ENCODE peak calls at places on chromosomes 13 and 19, in seven cellular contexts. B, L, R, K, U, C and V are unnamed samples.

GRCh38 chr13:47146136-47146535 is 249.3 kb upstream of the HTR2A start:
- DNase-seq in C (peak; percentile 89), R (no peak), B (no peak), K (no peak), L (no peak), U (peak; percentile 58), V (peak; percentile 20)

GRCh38 chr19:39163621-39164020 is 33.1 kb upstream of the NCCRP1 start:
- DNase-seq in L (no peak), K (no peak), R (no peak), B (no peak), C (no peak), U (no peak), V (no peak)

GRCh38 chr13:20258963-20259288 is 26.8 kb upstream of the GJB6 start:
- DNase-seq in R (no peak), L (no peak), C (no peak), K (no peak), U (no peak), B (no peak), V (no peak)

GRCh38 chr13:95485045-95485517 is 67.4 kb upstream of the CLDN10 start:
- DNase-seq in C (peak; percentile 42), B (no peak), K (no peak), L (peak; percentile 45), U (peak; percentile 27), R (no peak), V (peak; percentile 60)

GRCh38 chr13:111929036-111929616 is 137.8 kb upstream of the SOX1 start:
- DNase-seq in R (no peak), U (no peak), L (no peak), C (no peak), B (no peak), K (peak; percentile 66), V (no peak)

GRCh38 chr13:62875118-62875640 is 1459.5 kb upstream of the PCDH20 start:
- DNase-seq in U (peak; percentile 2), C (no peak), R (no peak), K (no peak), L (no peak), B (no peak), V (no peak)

GRCh38 chr19:45117167-45117594 is 24.2 kb downstream of the PPP1R37 start:
- DNase-seq in B (no peak), L (no peak), C (peak; percentile 20), R (peak; percentile 45), K (no peak), U (no peak), V (no peak)

GRCh38 chr13:71935166-71935840 is 68.3 kb upstream of the DACH1 start:
- DNase-seq in K (no peak), U (no peak), B (no peak), L (peak; percentile 78), C (no peak), R (no peak), V (peak; percentile 89)

GRCh38 chr19:53521373-53522202 is 16.4 kb upstream of the ZNF331 start:
- DNase-seq in U (peak; percentile 12), L (no peak), C (no peak), K (no peak), R (no peak), B (no peak), V (no peak)

GRCh38 chr13:23510979-23511735 is 59.1 kb upstream of the TNFRSF19 start:
- DNase-seq in U (peak; percentile 50), R (no peak), L (peak; percentile 46), B (no peak), C (peak; percentile 75), K (no peak), V (peak; percentile 54)

GRCh38 chr13:31722684-31723083 is 16.6 kb upstream of the RXFP2 start:
- DNase-seq in L (no peak), U (no peak), C (no peak), K (no peak), R (no peak), B (no peak), V (no peak)

GRCh38 chr13:31476753-31477152 is 262.6 kb upstream of the RXFP2 start:
- DNase-seq in B (no peak), K (no peak), L (no peak), R (no peak), C (no peak), U (no peak), V (no peak)

GRCh38 chr19:37313335-37313627 is 57.6 kb upstream of the ZNF527 start:
- DNase-seq in C (no peak), U (no peak), R (no peak), B (no peak), L (no peak), K (no peak), V (no peak)

GRCh38 chr19:19304186-19304975 is 15.9 kb downstream of the SUGP1 start:
- DNase-seq in K (no peak), U (no peak), C (no peak), R (no peak), L (no peak), B (no peak), V (no peak)

GRCh38 chr13:98080280-98080679 is 62.6 kb upstream of the FARP1 start:
- DNase-seq in U (no peak), B (no peak), L (no peak), R (no peak), K (no peak), C (no peak), V (peak; percentile 5)

GRCh38 chr19:18939922-18940775 is 868 bp downstream of the HOMER3 start:
- DNase-seq in C (peak; percentile 46), K (no peak), R (no peak), U (peak; percentile 59), L (peak; percentile 65), B (peak; percentile 74), V (peak; percentile 71)

GRCh38 chr13:44577236-44578063 is 1.3 kb upstream of the TSC22D1 start:
- DNase-seq in U (peak; percentile 93), C (peak; percentile 95), B (peak; percentile 98), K (peak; percentile 97), L (peak; percentile 93), R (peak; percentile 94), V (peak; percentile 96)
- H3K4me3 ChIP-seq in U (peak overlapping the region; percentile 84), C (peak overlapping the region; percentile 80), B (peak overlapping the region; percentile 96), K (peak overlapping the region; percentile 87), L (peak overlapping the region; percentile 88), R (peak overlapping the region; percentile 92), V (peak overlapping the region; percentile 80)

DNA sequence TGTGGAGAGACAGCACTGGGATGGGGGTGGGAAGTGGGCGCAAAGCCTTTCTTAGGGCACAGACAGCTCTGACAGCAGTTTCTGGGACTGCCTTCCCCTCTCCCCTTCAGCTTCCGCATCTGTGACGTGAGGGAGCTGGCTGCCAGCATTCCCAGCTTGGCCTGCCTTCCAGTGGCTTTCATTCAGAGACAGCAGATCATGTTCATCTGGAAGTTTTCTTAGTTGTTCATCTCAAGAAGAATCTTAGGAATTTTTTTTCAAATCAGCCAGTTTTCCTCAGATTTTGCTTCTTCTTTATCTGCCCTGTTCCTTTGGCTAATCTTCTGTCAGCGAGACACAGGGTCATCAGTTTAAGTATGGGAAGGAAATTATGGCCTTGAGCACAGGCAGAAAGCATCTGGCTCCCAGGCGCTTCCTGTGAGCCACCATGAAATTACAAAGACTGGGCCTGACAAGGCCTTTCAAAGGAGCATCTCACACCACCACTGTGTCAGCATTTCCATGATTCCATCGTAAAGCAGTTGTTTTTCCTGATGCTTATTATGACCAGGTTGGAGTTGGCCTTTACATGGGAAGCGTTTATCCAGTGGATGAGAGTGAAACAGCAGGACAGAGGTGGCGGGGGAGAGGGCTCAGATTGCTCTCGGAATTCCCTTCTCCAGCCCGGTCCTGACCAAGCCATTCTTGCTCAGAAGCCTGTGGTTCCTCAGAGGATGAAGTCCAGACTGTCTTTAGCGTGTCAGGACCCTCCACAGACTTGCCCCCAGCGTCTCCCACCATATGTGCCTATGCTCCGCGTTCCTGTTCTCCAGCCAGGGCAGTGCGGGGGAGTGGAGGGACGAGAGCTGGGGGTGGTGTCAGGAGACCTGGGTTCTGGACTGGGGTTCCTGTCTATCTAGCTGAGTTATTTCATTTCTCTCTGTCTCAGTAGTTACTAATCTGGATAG is 43.6 kb downstream of the ARHGAP35 start:
- DNase-seq in R (no peak), K (no peak), L (no peak), B (peak; percentile 75), C (peak; percentile 71), U (no peak), V (no peak)
- TF ChIP-seq CTCF in R (no peak), K (no peak), L (no peak), B (no peak), C (no peak), U (no peak), V (no peak)

GRCh38 chr13:21902709-21903098 is 231.8 kb downstream of the FGF9 start:
- DNase-seq in R (no peak), L (no peak), K (no peak), U (no peak), C (no peak), B (no peak), V (no peak)
- H3K4me3 ChIP-seq in R (no peak overlapping the region), L (no peak overlapping the region), K (peak overlapping the region; percentile 51), U (no peak overlapping the region), C (no peak overlapping the region), B (no peak overlapping the region), V (no peak overlapping the region)

GRCh38 chr19:57802269-57802668 is 12.4 kb downstream of the ZNF552 start:
- DNase-seq in L (no peak), R (no peak), U (no peak), B (no peak), K (no peak), C (no peak), V (no peak)
- TF ChIP-seq CTCF in L (no peak), R (no peak), U (no peak), B (no peak), K (no peak), C (no peak), V (no peak)

GRCh38 chr19:10501971-10502523 is 1.1 kb downstream of the KEAP1 start:
- DNase-seq in R (peak; percentile 59), K (peak; percentile 82), U (peak; percentile 67), B (peak; percentile 89), L (no peak), C (peak; percentile 29), V (peak; percentile 19)

GRCh38 chr19:10502524-10503001 is 593 bp downstream of the KEAP1 start:
- DNase-seq in K (peak; percentile 95), R (peak; percentile 89), U (peak; percentile 94), C (peak; percentile 85), L (peak; percentile 81), B (peak; percentile 97), V (peak; percentile 87)

GRCh38 chr19:10497371-10497770 is 5.8 kb downstream of the KEAP1 start:
- DNase-seq in L (no peak), R (no peak), U (no peak), K (no peak), C (no peak), B (no peak), V (no peak)

GRCh38 chr19:10499550-10500246 is 3.5 kb downstream of the KEAP1 start:
- DNase-seq in U (no peak), R (no peak), K (no peak), C (no peak), L (no peak), B (no peak), V (no peak)

GRCh38 chr19:10500247-10500592 is 2.9 kb downstream of the KEAP1 start:
- DNase-seq in C (no peak), K (no peak), L (no peak), B (no peak), R (no peak), U (no peak), V (no peak)
- H3K4me3 ChIP-seq in C (no peak overlapping the region), K (no peak overlapping the region), L (no peak overlapping the region), B (no peak overlapping the region), R (no peak overlapping the region), U (no peak overlapping the region), V (no peak overlapping the region)